ENCODE peak calls at places on chromosome 6, in five cellular contexts. One of them, this sample, is unnamed.

GRCh38 chr6:137967689-137968467 is 100.8 kb downstream of the TNFAIP3 start:
- DNase-seq in neural crest cell: no peak
- DNase-seq in tibial nerve: no peak
- DNase-seq in ascending aorta: no peak
- DNase-seq in GM06990: no peak
- DNase-seq in this sample: no peak

GRCh38 chr6:71279321-71279720 is 9.3 kb upstream of the OGFRL1 start:
- DNase-seq in neural crest cell: no peak
- DNase-seq in tibial nerve: no peak
- DNase-seq in ascending aorta: no peak
- DNase-seq in GM06990: no peak
- DNase-seq in this sample: no peak

GRCh38 chr6:14312497-14312896 is 194.9 kb downstream of the CD83 start:
- DNase-seq in neural crest cell: no peak
- DNase-seq in tibial nerve: no peak
- DNase-seq in ascending aorta: no peak
- DNase-seq in GM06990: no peak
- DNase-seq in this sample: peak; percentile 16

GRCh38 chr6:42100029-42100901 is 42.2 kb downstream of the C6orf132 start:
- DNase-seq in neural crest cell: no peak
- DNase-seq in tibial nerve: no peak
- DNase-seq in ascending aorta: no peak
- DNase-seq in GM06990: no peak
- DNase-seq in this sample: no peak

GRCh38 chr6:161031721-161032495 is 40.3 kb downstream of the MAP3K4 start:
- DNase-seq in neural crest cell: no peak
- DNase-seq in tibial nerve: no peak
- DNase-seq in ascending aorta: no peak
- DNase-seq in GM06990: no peak
- DNase-seq in this sample: no peak

GRCh38 chr6:71229466-71229865 is 59.1 kb upstream of the OGFRL1 start:
- DNase-seq in neural crest cell: no peak
- DNase-seq in tibial nerve: no peak
- DNase-seq in ascending aorta: no peak
- DNase-seq in GM06990: no peak
- DNase-seq in this sample: no peak

GRCh38 chr6:37077459-37078296 is 72.2 kb downstream of the FGD2 start:
- DNase-seq in neural crest cell: peak; percentile 14
- DNase-seq in tibial nerve: peak; percentile 74
- DNase-seq in ascending aorta: no peak
- DNase-seq in GM06990: no peak
- DNase-seq in this sample: no peak

GRCh38 chr6:11616200-11616611 is 78.7 kb downstream of the TMEM170B start:
- DNase-seq in neural crest cell: no peak
- DNase-seq in tibial nerve: no peak
- DNase-seq in ascending aorta: no peak
- DNase-seq in GM06990: no peak
- DNase-seq in this sample: no peak

GRCh38 chr6:33788694-33789549 is at the start of gene LEMD2:
- DNase-seq in neural crest cell: peak; percentile 89
- DNase-seq in tibial nerve: peak; percentile 82
- DNase-seq in ascending aorta: peak; percentile 73
- DNase-seq in GM06990: peak; percentile 96
- DNase-seq in this sample: peak; percentile 98

GRCh38 chr6:43142101-43142500 is 29.0 kb upstream of the SRF start:
- DNase-seq in neural crest cell: no peak
- DNase-seq in tibial nerve: no peak
- DNase-seq in ascending aorta: no peak
- DNase-seq in GM06990: no peak
- DNase-seq in this sample: no peak

GRCh38 chr6:12483712-12484111 is 193.6 kb downstream of the EDN1 start:
- DNase-seq in neural crest cell: no peak
- DNase-seq in tibial nerve: no peak
- DNase-seq in ascending aorta: no peak
- DNase-seq in GM06990: peak; percentile 57
- DNase-seq in this sample: peak; percentile 22

GRCh38 chr6:139932671-139933070 is 558.2 kb upstream of the CITED2 start:
- DNase-seq in neural crest cell: no peak
- DNase-seq in tibial nerve: no peak
- DNase-seq in ascending aorta: no peak
- DNase-seq in GM06990: no peak
- DNase-seq in this sample: no peak

GRCh38 chr6:29509239-29509638 is 21.5 kb upstream of the MAS1L start:
- DNase-seq in neural crest cell: no peak
- DNase-seq in tibial nerve: no peak
- DNase-seq in ascending aorta: no peak
- DNase-seq in GM06990: peak; percentile 29
- DNase-seq in this sample: peak; percentile 53

GRCh38 chr6:139490482-139490881 is 116.0 kb upstream of the CITED2 start:
- DNase-seq in neural crest cell: no peak
- DNase-seq in tibial nerve: no peak
- DNase-seq in ascending aorta: no peak
- DNase-seq in GM06990: no peak
- DNase-seq in this sample: no peak

GRCh38 chr6:30238178-30238795 is 25.1 kb upstream of the TRIM26 start:
- DNase-seq in neural crest cell: no peak
- DNase-seq in tibial nerve: no peak
- DNase-seq in ascending aorta: no peak
- DNase-seq in GM06990: no peak
- DNase-seq in this sample: no peak

GRCh38 chr6:140661691-140662090 is 1287.2 kb upstream of the CITED2 start:
- DNase-seq in neural crest cell: no peak
- DNase-seq in tibial nerve: no peak
- DNase-seq in ascending aorta: no peak
- DNase-seq in GM06990: no peak
- DNase-seq in this sample: no peak

GRCh38 chr6:166459272-166459671 is 76.5 kb upstream of the MPC1 start:
- DNase-seq in neural crest cell: no peak
- DNase-seq in tibial nerve: no peak
- DNase-seq in ascending aorta: no peak
- DNase-seq in GM06990: no peak
- DNase-seq in this sample: no peak

GRCh38 chr6:155315516-155315871 is 1.2 kb upstream of the TFB1M start:
- DNase-seq in neural crest cell: no peak
- DNase-seq in tibial nerve: no peak
- DNase-seq in ascending aorta: no peak
- DNase-seq in GM06990: no peak
- DNase-seq in this sample: no peak

GRCh38 chr6:85078071-85078470 is 313.7 kb upstream of the TBX18 start:
- DNase-seq in neural crest cell: no peak
- DNase-seq in tibial nerve: no peak
- DNase-seq in ascending aorta: no peak
- DNase-seq in GM06990: no peak
- DNase-seq in this sample: no peak

GRCh38 chr6:25223421-25224052 is 55.6 kb upstream of the CARMIL1 start:
- DNase-seq in neural crest cell: peak; percentile 65
- DNase-seq in tibial nerve: peak; percentile 51
- DNase-seq in ascending aorta: no peak
- DNase-seq in GM06990: peak; percentile 24
- DNase-seq in this sample: peak; percentile 63

GRCh38 chr6:133682506-133683290 is 206.2 kb upstream of the TCF21 start:
- DNase-seq in neural crest cell: no peak
- DNase-seq in tibial nerve: no peak
- DNase-seq in ascending aorta: no peak
- DNase-seq in GM06990: no peak
- DNase-seq in this sample: no peak

GRCh38 chr6:148523051-148523450 is 180.4 kb downstream of the SASH1 start:
- DNase-seq in neural crest cell: no peak
- DNase-seq in tibial nerve: no peak
- DNase-seq in ascending aorta: no peak
- DNase-seq in GM06990: no peak
- DNase-seq in this sample: no peak

GRCh38 chr6:7954477-7955200 is 44.1 kb upstream of the TXNDC5 start:
- DNase-seq in neural crest cell: no peak
- DNase-seq in tibial nerve: no peak
- DNase-seq in ascending aorta: no peak
- DNase-seq in GM06990: no peak
- DNase-seq in this sample: no peak

GRCh38 chr6:100491947-100492670 is 27.4 kb upstream of the SIM1 start:
- DNase-seq in neural crest cell: no peak
- DNase-seq in tibial nerve: no peak
- DNase-seq in ascending aorta: no peak
- DNase-seq in GM06990: no peak
- DNase-seq in this sample: no peak

GRCh38 chr6:110053395-110054240 is 75.5 kb downstream of the GPR6 start:
- DNase-seq in neural crest cell: no peak
- DNase-seq in tibial nerve: no peak
- DNase-seq in ascending aorta: no peak
- DNase-seq in GM06990: no peak
- DNase-seq in this sample: peak; percentile 43

GRCh38 chr6:166477647-166478365 is 95.1 kb upstream of the MPC1 start:
- DNase-seq in neural crest cell: no peak
- DNase-seq in tibial nerve: no peak
- DNase-seq in ascending aorta: no peak
- DNase-seq in GM06990: no peak
- DNase-seq in this sample: no peak

GRCh38 chr6:8005136-8005535 is 59.1 kb downstream of the BLOC1S5 start:
- DNase-seq in neural crest cell: no peak
- DNase-seq in tibial nerve: no peak
- DNase-seq in ascending aorta: no peak
- DNase-seq in GM06990: no peak
- DNase-seq in this sample: no peak

GRCh38 chr6:153949606-153950005 is 89.4 kb upstream of the OPRM1 start:
- DNase-seq in neural crest cell: no peak
- DNase-seq in tibial nerve: no peak
- DNase-seq in ascending aorta: no peak
- DNase-seq in GM06990: no peak
- DNase-seq in this sample: no peak

GRCh38 chr6:169839898-169840631 is 88.6 kb downstream of the ERMARD start:
- DNase-seq in neural crest cell: no peak
- DNase-seq in tibial nerve: no peak
- DNase-seq in ascending aorta: no peak
- DNase-seq in GM06990: no peak
- DNase-seq in this sample: no peak

GRCh38 chr6:168563656-168564055 is 122.7 kb downstream of the SMOC2 start:
- DNase-seq in neural crest cell: no peak
- DNase-seq in tibial nerve: no peak
- DNase-seq in ascending aorta: no peak
- DNase-seq in GM06990: no peak
- DNase-seq in this sample: no peak
- TF ChIP-seq CTCF in neural crest cell: no peak
- TF ChIP-seq CTCF in tibial nerve: no peak
- TF ChIP-seq CTCF in ascending aorta: no peak
- TF ChIP-seq CTCF in GM06990: no peak
- TF ChIP-seq CTCF in this sample: no peak

DNA sequence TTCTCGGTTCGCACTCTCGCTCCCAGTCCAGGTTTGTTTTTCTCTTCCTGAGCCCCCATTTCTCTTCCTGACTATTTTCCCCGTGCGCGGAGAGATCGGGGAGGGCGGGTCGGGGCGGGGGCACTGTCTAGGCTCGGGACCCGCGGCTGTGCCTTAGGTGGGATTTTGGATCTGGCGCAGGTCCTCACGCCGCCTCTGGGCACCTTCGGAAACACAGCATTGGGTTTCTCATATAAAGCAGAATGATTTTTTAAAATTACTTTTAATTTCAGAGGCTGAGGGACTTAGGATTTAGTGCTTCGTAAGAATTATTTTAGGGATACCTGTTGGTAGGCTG is 324 bp downstream of the STX11 start:
- DNase-seq in neural crest cell: no peak
- DNase-seq in tibial nerve: no peak
- DNase-seq in ascending aorta: no peak
- DNase-seq in GM06990: no peak
- DNase-seq in this sample: peak; percentile 27
- TF ChIP-seq CTCF in neural crest cell: peak; percentile 62
- TF ChIP-seq CTCF in tibial nerve: no peak
- TF ChIP-seq CTCF in ascending aorta: peak; percentile 15
- TF ChIP-seq CTCF in GM06990: peak; percentile 54
- TF ChIP-seq CTCF in this sample: peak; percentile 36

GRCh38 chr6:149746147-149746946 is at the start of gene NUP43:
- DNase-seq in neural crest cell: peak; percentile 91
- DNase-seq in tibial nerve: peak; percentile 92
- DNase-seq in ascending aorta: peak; percentile 64
- DNase-seq in GM06990: peak; percentile 86
- DNase-seq in this sample: peak; percentile 87
- TF ChIP-seq CTCF in neural crest cell: peak; percentile 71
- TF ChIP-seq CTCF in tibial nerve: peak; percentile 90
- TF ChIP-seq CTCF in ascending aorta: peak; percentile 48
- TF ChIP-seq CTCF in GM06990: peak; percentile 25
- TF ChIP-seq CTCF in this sample: peak; percentile 22

GRCh38 chr6:112877134-112878100 is 530.3 kb downstream of the RFPL4B start:
- DNase-seq in neural crest cell: no peak
- DNase-seq in tibial nerve: no peak
- DNase-seq in ascending aorta: no peak
- DNase-seq in GM06990: no peak
- DNase-seq in this sample: no peak

GRCh38 chr6:112881027-112881426 is 533.9 kb downstream of the RFPL4B start:
- DNase-seq in neural crest cell: no peak
- DNase-seq in tibial nerve: no peak
- DNase-seq in ascending aorta: no peak
- DNase-seq in GM06990: no peak
- DNase-seq in this sample: no peak

GRCh38 chr6:112882381-112882780 is 535.3 kb downstream of the RFPL4B start:
- DNase-seq in neural crest cell: no peak
- DNase-seq in tibial nerve: no peak
- DNase-seq in ascending aorta: no peak
- DNase-seq in GM06990: no peak
- DNase-seq in this sample: no peak

GRCh38 chr6:112881828-112882227 is 534.7 kb downstream of the RFPL4B start:
- DNase-seq in neural crest cell: no peak
- DNase-seq in tibial nerve: no peak
- DNase-seq in ascending aorta: no peak
- DNase-seq in GM06990: no peak
- DNase-seq in this sample: no peak

GRCh38 chr6:112879920-112880413 is 532.8 kb downstream of the RFPL4B start:
- DNase-seq in neural crest cell: peak; percentile 43
- DNase-seq in tibial nerve: no peak
- DNase-seq in ascending aorta: no peak
- DNase-seq in GM06990: peak; percentile 3
- DNase-seq in this sample: no peak
- TF ChIP-seq CTCF in neural crest cell: peak; percentile 72
- TF ChIP-seq CTCF in tibial nerve: no peak
- TF ChIP-seq CTCF in ascending aorta: no peak
- TF ChIP-seq CTCF in GM06990: peak; percentile 29
- TF ChIP-seq CTCF in this sample: peak; percentile 2

DNA sequence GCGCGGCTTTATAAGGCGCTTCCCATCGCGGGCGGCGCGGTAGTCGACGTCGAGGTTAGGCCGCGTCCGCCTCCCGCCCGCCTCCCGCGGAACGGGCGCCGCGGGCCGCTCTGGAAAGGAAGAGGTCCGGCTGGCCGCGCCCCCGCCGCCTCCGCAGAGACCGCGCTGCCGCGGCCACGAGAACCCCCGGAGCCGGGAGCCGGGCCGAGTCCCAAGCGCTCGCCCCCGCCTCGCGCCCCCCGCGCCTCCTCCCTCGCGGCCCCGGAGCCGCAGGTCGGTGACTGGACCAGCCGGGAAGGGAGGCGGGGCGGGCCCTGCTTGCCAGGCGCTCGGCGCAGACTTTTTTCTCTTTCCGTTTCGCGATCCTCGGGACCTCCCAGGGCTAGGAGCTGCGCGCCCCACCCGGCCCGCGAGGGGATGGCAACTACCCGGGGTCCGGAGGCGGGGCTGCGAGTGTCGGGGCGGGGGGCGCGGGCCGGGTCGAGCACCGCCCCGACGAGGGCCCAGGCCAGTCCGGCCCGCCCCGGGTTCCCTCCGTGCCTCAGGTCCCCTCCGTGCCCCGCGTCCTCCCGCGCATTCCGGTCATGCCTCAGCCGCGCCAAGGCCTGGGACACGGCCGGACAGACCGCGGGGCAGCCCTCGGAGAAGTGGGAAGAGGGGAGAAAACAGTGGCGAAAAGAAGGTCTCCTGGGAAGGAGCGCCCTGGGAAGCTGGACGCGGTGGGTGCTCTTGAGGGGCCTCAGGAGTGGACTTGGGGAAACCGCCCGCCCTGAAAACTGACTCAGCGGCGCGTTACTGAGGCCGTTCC is 421 bp upstream of the PXDC1 start:
- DNase-seq in neural crest cell: peak; percentile 67
- DNase-seq in tibial nerve: peak; percentile 79
- DNase-seq in ascending aorta: peak; percentile 59
- DNase-seq in GM06990: peak; percentile 58
- DNase-seq in this sample: peak; percentile 88
- TF ChIP-seq CTCF in neural crest cell: peak; percentile 57
- TF ChIP-seq CTCF in tibial nerve: peak; percentile 73
- TF ChIP-seq CTCF in ascending aorta: peak; percentile 33
- TF ChIP-seq CTCF in GM06990: peak; percentile 38
- TF ChIP-seq CTCF in this sample: peak; percentile 45

This sample was measured in GM13977.